ENCODE peak calls at places on chromosome 13, in seven cellular contexts. Q, G, O, Y, I, W and C are unnamed samples.
A peak's percentile ranks its signal among the peaks of the same experiment; 100 is the strongest.

GRCh38 chr13:50417597-50417996 is 402.4 kb downstream of the KCNRG start:
- DNase-seq in Q (no peak), G (no peak), W (no peak), Y (no peak), I (no peak), O (no peak), C (no peak)

GRCh38 chr13:105948143-105948542 is 587.3 kb downstream of the EFNB2 start:
- DNase-seq in O (no peak), G (no peak), I (no peak), Y (no peak), Q (no peak), W (no peak), C (no peak)

GRCh38 chr13:92991687-92992086 is 234.9 kb upstream of the GPC6 start:
- DNase-seq in Y (no peak), I (no peak), G (no peak), W (no peak), Q (no peak), O (no peak), C (no peak)

GRCh38 chr13:42875448-42876269 is 94.3 kb downstream of the FAM216B start:
- DNase-seq in I (peak; percentile 43), W (no peak), O (peak; percentile 35), Q (no peak), G (no peak), Y (no peak), C (no peak)

GRCh38 chr13:91554101-91554500 is 155.7 kb downstream of the GPC5 start:
- DNase-seq in Q (no peak), O (no peak), I (no peak), Y (no peak), W (no peak), G (no peak), C (no peak)

GRCh38 chr13:25709088-25709487 is 337.3 kb downstream of the ATP8A2 start:
- DNase-seq in W (no peak), Y (no peak), Q (no peak), O (no peak), I (no peak), G (no peak), C (no peak)

GRCh38 chr13:105773887-105774538 is 761.4 kb downstream of the EFNB2 start:
- DNase-seq in Y (no peak), I (no peak), G (no peak), O (no peak), Q (no peak), W (no peak), C (peak; percentile 33)

GRCh38 chr13:54402495-54402894 is 1373.9 kb downstream of the OLFM4 start:
- DNase-seq in I (no peak), Q (no peak), G (no peak), Y (no peak), O (no peak), W (no peak), C (no peak)

GRCh38 chr13:77565635-77566034 is 30.1 kb downstream of the SCEL start:
- DNase-seq in O (peak; percentile 39), I (no peak), Q (peak; percentile 6), W (no peak), Y (no peak), G (no peak), C (peak; percentile 38)

GRCh38 chr13:51955841-51956603 is 55.2 kb downstream of the ATP7B start:
- DNase-seq in Q (peak; percentile 44), I (no peak), Y (peak; percentile 53), G (no peak), O (no peak), W (no peak), C (no peak)

GRCh38 chr13:32206097-32206740 is 108.9 kb downstream of the ZAR1L start:
- DNase-seq in G (no peak), I (no peak), Y (no peak), Q (no peak), O (no peak), W (no peak), C (no peak)

GRCh38 chr13:99626461-99627082 is 125.3 kb downstream of the TM9SF2 start:
- DNase-seq in G (no peak), Q (no peak), Y (no peak), W (peak; percentile 12), I (no peak), O (no peak), C (no peak)
- TF ChIP-seq EP300 in G (no peak), Q (no peak), Y (no peak), W (no peak), I (no peak), O (peak; percentile 43), C (no peak)

DNA sequence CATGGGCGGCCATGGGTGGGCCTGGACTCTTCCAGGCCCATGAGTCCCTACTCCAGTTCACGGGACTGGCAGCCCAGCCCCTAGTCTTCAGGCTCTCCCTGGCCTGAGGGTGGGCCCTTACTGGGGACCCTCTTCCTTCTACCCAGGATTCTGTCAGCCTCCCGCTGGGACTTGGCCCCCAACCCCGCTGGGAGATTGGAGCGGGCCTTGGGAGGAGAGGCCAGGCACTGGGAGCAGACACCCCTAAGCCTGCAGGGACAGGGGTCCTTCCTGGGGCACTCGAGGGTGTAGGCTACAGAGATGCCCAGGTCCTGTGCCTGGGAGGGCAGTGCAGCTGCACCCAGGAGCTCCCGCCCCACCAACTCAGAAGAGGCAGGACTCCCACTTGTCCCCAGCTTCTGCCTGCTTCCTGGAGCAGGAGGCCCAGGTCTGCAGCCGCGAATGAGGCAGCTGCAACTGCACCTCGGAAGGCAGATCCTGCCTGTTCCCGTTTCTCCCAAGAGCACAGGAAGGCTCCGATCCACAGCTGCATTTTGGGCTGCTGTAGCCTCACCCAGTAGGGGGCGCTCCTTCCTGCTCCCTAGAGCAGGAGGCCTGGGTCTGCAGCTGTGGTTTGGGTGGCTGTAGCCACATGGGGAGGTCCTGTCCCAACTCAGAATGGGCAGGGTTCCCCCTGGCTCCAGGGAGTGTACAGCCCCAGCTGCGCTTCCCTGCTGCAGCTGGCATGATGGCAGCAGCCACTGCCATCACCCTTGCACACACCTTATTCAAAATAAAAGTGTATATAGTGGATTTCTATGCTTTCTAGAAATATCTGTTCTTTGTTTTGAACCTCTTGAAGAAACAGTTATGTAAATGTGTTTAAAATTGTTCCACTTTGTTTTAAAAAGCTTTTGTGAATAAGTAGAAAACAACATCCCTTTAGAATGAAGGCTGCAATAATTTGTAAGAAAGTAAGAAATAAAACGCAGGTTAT is 46.8 kb downstream of the TEX26 start:
- DNase-seq in O (peak; percentile 29), Y (peak; percentile 42), G (peak; percentile 30), Q (peak; percentile 52), W (no peak), I (peak; percentile 85), C (no peak)
- TF ChIP-seq EP300 in O (no peak), Y (no peak), G (no peak), Q (no peak), W (no peak), I (no peak), C (no peak)

GRCh38 chr13:100876044-100876403 is 201.4 kb upstream of the TMTC4 start:
- DNase-seq in Y (no peak), G (no peak), I (no peak), Q (no peak), W (no peak), O (no peak), C (no peak)

GRCh38 chr13:100872761-100873160 is 198.2 kb upstream of the TMTC4 start:
- DNase-seq in Y (no peak), W (no peak), O (no peak), Q (no peak), G (no peak), I (no peak), C (no peak)

GRCh38 chr13:100879255-100879654 is 204.7 kb upstream of the TMTC4 start:
- DNase-seq in Q (no peak), Y (no peak), I (no peak), O (no peak), W (no peak), G (no peak), C (no peak)

GRCh38 chr13:100870898-100871297 is 196.3 kb upstream of the TMTC4 start:
- DNase-seq in Q (no peak), Y (no peak), I (no peak), W (no peak), G (no peak), O (peak; percentile 64), C (no peak)

GRCh38 chr13:100875392-100876043 is 200.9 kb upstream of the TMTC4 start:
- DNase-seq in Y (no peak), I (no peak), Q (no peak), G (no peak), W (no peak), O (no peak), C (no peak)
- TF ChIP-seq EP300 in Y (no peak), I (no peak), Q (no peak), G (no peak), W (no peak), O (no peak), C (no peak)

DNA sequence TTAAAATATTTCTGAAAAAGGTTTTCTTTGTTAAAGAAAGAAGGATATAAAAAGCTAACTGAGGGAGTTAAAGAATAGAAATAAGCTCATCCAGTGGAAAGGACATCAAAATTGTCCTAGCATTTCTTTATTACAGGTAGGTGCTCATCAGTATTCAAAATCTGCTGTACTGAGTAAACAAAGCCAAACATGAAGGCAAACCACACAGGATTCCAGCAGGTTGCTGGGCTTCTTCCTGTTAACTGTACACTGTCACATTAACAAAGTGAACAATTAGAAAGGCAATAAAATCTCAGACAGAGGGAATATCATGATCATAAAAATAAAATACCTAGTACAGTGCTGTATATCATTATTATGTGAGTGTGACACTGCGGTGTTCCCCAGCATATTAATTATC is 1541.0 kb downstream of the SLITRK5 start:
- DNase-seq in Y (no peak), Q (no peak), W (no peak), G (no peak), I (no peak), O (no peak), C (no peak)
- TF ChIP-seq EP300 in Y (no peak), Q (no peak), W (no peak), G (no peak), I (no peak), O (no peak), C (no peak)

GRCh38 chr13:103952183-103952582 is 886.0 kb upstream of the SLC10A2 start:
- DNase-seq in Q (no peak), G (no peak), O (no peak), I (no peak), Y (no peak), W (no peak), C (no peak)
- TF ChIP-seq EP300 in Q (no peak), G (no peak), O (no peak), I (no peak), Y (no peak), W (no peak), C (no peak)